ENCODE peak calls at places on chromosome 17, in six cellular contexts. M, E, L, Z, N and U are unnamed samples.

GRCh38 chr17:32783602-32784001 is 93.3 kb downstream of the MYO1D start:
- ATAC-seq in Z (peak; percentile 73), M (peak; percentile 83), E (peak; percentile 77), N (peak; percentile 82), L (peak; percentile 28), U (no peak)

GRCh38 chr17:8226536-8227237 is 16.3 kb upstream of the AURKB start:
- ATAC-seq in Z (peak; percentile 1), L (no peak), E (peak; percentile 42), N (peak; percentile 20), M (peak; percentile 41), U (peak; percentile 8)

GRCh38 chr17:7988750-7989178 is 13.7 kb upstream of the GUCY2D start:
- ATAC-seq in E (peak; percentile 73), M (peak; percentile 81), Z (peak; percentile 87), L (peak; percentile 55), N (peak; percentile 81), U (peak; percentile 60)

GRCh38 chr17:74599531-74599939 is 7.5 kb upstream of the CD300LD start:
- ATAC-seq in Z (peak; percentile 63), L (no peak), N (no peak), E (no peak), M (no peak), U (no peak)

GRCh38 chr17:3546997-3547396 is 10.6 kb downstream of the TRPV3 start:
- ATAC-seq in L (no peak), E (no peak), Z (no peak), M (no peak), N (no peak), U (no peak)

GRCh38 chr17:54494731-54495715 is 405.6 kb upstream of the TOM1L1 start:
- ATAC-seq in N (peak; percentile 52), L (no peak), M (no peak), E (no peak), Z (no peak), U (no peak)

GRCh38 chr17:56710986-56711385 is 117.5 kb downstream of the NOG start:
- ATAC-seq in E (no peak), M (no peak), L (no peak), N (no peak), Z (no peak), U (no peak)

GRCh38 chr17:76441681-76442340 is 11.1 kb downstream of the UBE2O start:
- ATAC-seq in N (no peak), M (peak; percentile 23), Z (no peak), E (no peak), L (no peak), U (no peak)

GRCh38 chr17:67290994-67291362 is 46.0 kb upstream of the HELZ start:
- ATAC-seq in Z (peak; percentile 17), L (no peak), E (no peak), N (no peak), M (no peak), U (no peak)

GRCh38 chr17:73430848-73431247 is 119.0 kb upstream of the CDC42EP4 start:
- ATAC-seq in L (no peak), Z (peak; percentile 59), N (peak; percentile 32), E (no peak), M (peak; percentile 63), U (no peak)

GRCh38 chr17:45060382-45060823 is 714 bp upstream of the NMT1 start:
- ATAC-seq in Z (peak; percentile 41), M (peak; percentile 16), N (peak; percentile 6), E (no peak), L (peak; percentile 39), U (peak; percentile 7)

GRCh38 chr17:55734128-55734781 is 11.6 kb upstream of the TMEM100 start:
- ATAC-seq in M (no peak), L (no peak), Z (no peak), N (peak; percentile 46), E (no peak), U (no peak)

DNA sequence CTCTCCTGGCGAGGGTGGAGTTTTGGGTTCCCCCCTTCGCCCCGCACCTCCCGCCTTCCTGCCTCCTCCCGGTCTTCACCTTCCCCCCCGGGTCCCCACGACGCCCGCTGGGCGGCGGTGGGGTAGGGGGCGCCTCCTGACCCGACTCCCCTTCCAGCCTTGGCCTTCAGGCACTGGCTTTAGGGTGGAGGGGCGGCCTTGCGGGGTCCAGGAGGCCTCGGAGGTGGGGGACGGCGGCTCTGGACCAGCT is 2.4 kb downstream of the SLC16A3 start:
- ATAC-seq in N (peak; percentile 64), Z (peak; percentile 0), M (peak; percentile 80), L (peak; percentile 0), E (peak; percentile 60), U (peak; percentile 1)
- TF ChIP-seq CTCF in N (no peak), Z (no peak), M (no peak), L (no peak), E (no peak), U (no peak)

GRCh38 chr17:40350410-40351184 is 13.9 kb downstream of the GJD3 start:
- ATAC-seq in M (no peak), L (no peak), N (no peak), Z (no peak), E (no peak), U (no peak)
- H3K4me1 ChIP-seq in M (peaks cover 25% of the 10 kb centered on the region), L (peaks cover 75% of the 10 kb centered on the region), N (peaks cover 22% of the 10 kb centered on the region), Z (peaks cover 86% of the 10 kb centered on the region), E (peaks cover 92% of the 10 kb centered on the region), U (peaks cover 93% of the 10 kb centered on the region)

GRCh38 chr17:28335201-28335958 is at the start of the genes IFT20 and TNFAIP1:
- ATAC-seq in N (peak; percentile 98), M (peak; percentile 98), L (peak; percentile 97), E (peak; percentile 96), Z (peak; percentile 98), U (peak; percentile 99)
- TF ChIP-seq EP300 in N (no peak), M (peak; percentile 32), L (no peak), E (no peak), Z (no peak), U (no peak)

GRCh38 chr17:31357831-31358400 is 33.6 kb upstream of the RAB11FIP4 start:
- ATAC-seq in Z (no peak), E (peak; percentile 41), M (no peak), N (no peak), L (no peak), U (no peak)

GRCh38 chr17:31355935-31356334 is 34.5 kb upstream of the EVI2A start:
- ATAC-seq in Z (no peak), L (no peak), M (no peak), N (no peak), E (no peak), U (no peak)
- TF ChIP-seq CTCF in Z (no peak), L (no peak), M (no peak), N (no peak), E (no peak), U (no peak)

DNA sequence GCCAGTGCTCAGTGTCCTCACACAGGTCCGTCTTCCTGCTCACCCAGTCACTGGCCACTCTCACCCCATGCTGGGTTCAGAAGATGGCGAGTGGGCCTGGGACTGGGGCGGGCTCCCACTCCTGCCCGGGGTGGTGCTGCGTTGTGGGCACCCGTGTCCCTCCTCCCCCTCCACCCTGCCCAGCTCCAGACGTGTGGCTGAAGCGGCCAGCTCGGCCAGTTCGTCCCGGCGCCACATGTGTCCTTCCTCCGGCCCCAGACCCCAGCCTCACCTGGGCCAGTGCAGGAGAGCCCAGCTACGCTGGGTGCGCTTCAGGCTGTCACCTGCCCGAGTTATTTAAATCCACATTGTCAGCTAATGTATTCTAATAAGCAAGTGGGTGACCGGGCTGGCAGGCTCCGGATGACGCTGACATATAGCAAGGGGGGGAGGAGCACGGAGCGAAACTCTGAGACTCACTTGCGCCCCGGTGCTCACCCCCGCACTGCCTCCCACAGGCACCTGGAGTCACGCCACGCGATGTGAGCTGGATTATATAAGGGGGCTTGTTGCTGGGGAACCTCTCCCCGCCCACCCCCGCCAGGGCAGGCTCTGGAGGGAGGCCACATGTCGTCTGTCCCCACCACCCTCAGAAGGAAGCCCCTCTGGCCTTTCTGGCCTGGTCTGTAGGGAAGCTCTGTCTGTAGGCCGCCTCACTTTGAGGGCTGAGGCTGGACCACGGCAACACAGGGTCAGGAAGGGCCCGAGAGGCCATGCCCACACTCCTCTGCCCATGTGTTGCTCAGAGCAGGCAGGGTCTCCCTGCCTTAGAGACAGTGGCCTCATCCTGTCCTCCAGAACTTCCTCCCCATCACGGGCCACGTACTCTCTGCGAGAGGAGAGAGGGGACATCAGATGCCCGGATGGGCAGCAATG is 7.1 kb upstream of the BAIAP2 start:
- ATAC-seq in E (no peak), M (no peak), L (no peak), Z (no peak), N (no peak), U (no peak)
- H3K4me1 ChIP-seq in E (peaks cover 7% of the 10 kb centered on the region), M (peaks cover 8% of the 10 kb centered on the region), L (peaks cover 73% of the 10 kb centered on the region), Z (peaks cover 59% of the 10 kb centered on the region), N (no peaks in the 10 kb centered on the region), U (peaks cover 23% of the 10 kb centered on the region)

GRCh38 chr17:48048321-48049140 is at the start of gene NFE2L1:
- ATAC-seq in M (peak; percentile 81), E (peak; percentile 89), N (peak; percentile 72), Z (peak; percentile 88), L (peak; percentile 84), U (peak; percentile 82)
- TF ChIP-seq EP300 in M (peak; percentile 3), E (no peak), N (no peak), Z (no peak), L (no peak), U (no peak)

GRCh38 chr17:27457405-27457730 is 1.1 kb downstream of the KSR1 start:
- ATAC-seq in E (no peak), N (no peak), Z (no peak), M (no peak), L (no peak), U (no peak)

GRCh38 chr17:27457731-27458523 is 1.7 kb downstream of the KSR1 start:
- ATAC-seq in M (no peak), E (no peak), N (peak; percentile 9), Z (no peak), L (peak; percentile 79), U (no peak)

GRCh38 chr17:27455569-27455913 is 707 bp upstream of the KSR1 start:
- ATAC-seq in N (no peak), M (no peak), E (no peak), Z (no peak), L (no peak), U (no peak)

GRCh38 chr17:27456681-27457404 is 595 bp downstream of the KSR1 start:
- ATAC-seq in E (no peak), Z (peak; percentile 32), L (no peak), M (no peak), N (no peak), U (no peak)

GRCh38 chr17:27455914-27456680 is at the start of gene KSR1:
- ATAC-seq in Z (peak; percentile 95), E (peak; percentile 94), L (peak; percentile 80), M (peak; percentile 92), N (peak; percentile 89), U (peak; percentile 95)
- TF ChIP-seq CTCF in Z (peak; percentile 9), E (peak; percentile 64), L (peak; percentile 77), M (peak; percentile 64), N (peak; percentile 42), U (peak; percentile 61)

DNA sequence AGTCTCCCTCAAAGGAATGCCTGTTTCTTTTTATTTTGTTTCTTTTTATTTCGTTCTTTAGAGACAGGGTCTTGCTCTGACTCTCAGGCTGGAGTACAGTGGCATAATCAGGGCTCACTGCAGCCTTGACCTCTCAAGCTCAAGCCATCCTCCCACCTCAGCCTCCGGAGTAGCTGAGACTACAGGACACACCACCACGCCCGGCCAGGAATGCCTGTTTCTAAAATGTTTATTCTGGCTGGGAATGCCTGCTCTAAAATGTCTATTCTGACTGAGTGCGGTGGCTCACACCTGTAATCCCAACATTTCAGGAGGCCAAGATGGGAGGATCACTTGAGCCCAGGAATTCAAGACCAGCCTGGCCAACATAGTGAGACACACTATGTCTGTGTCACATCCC is 2.5 kb upstream of the MMP28 start:
- ATAC-seq in M (no peak), Z (no peak), L (no peak), E (no peak), N (no peak), U (no peak)
- H3K4me1 ChIP-seq in M (peaks cover 3% of the 10 kb centered on the region), Z (peaks cover 44% of the 10 kb centered on the region), L (peaks cover 6% of the 10 kb centered on the region), E (peaks cover 13% of the 10 kb centered on the region), N (peaks cover 4% of the 10 kb centered on the region), U (peaks cover 8% of the 10 kb centered on the region)

GRCh38 chr17:61325382-61326073 is 74.1 kb upstream of the TBX2 start:
- ATAC-seq in L (peak; percentile 37), Z (no peak), N (no peak), E (peak; percentile 16), M (no peak), U (no peak)
- TF ChIP-seq EP300 in L (no peak), Z (no peak), N (no peak), E (no peak), M (no peak), U (no peak)